ENCODE peak calls at places on chromosomes 4 and X, in four cellular contexts. One of them, this sample, is unnamed.
A peak's percentile ranks its signal among the peaks of the same experiment; 100 is the strongest.

GRCh38 chr4:124386163-124386562 is 326.4 kb downstream of the ANKRD50 start:
- DNase-seq in fibroblast of the aortic adventitia: peak; percentile 9
- DNase-seq in lung microvascular endothelial cell: peak; percentile 45
- DNase-seq in NCI-H524 treated with DMSO at 0.1 percent for 48 hours: no peak
- DNase-seq in this sample: no peak

GRCh38 chrX:3815896-3816664 is 102.6 kb upstream of the PRKX start:
- DNase-seq in fibroblast of the aortic adventitia: peak; percentile 31
- DNase-seq in lung microvascular endothelial cell: peak; percentile 32
- DNase-seq in NCI-H524 treated with DMSO at 0.1 percent for 48 hours: peak; percentile 7
- DNase-seq in this sample: peak; percentile 67

GRCh38 chrX:79259073-79259689 is 108.0 kb downstream of the ITM2A start:
- DNase-seq in fibroblast of the aortic adventitia: no peak
- DNase-seq in lung microvascular endothelial cell: no peak
- DNase-seq in NCI-H524 treated with DMSO at 0.1 percent for 48 hours: no peak
- DNase-seq in this sample: no peak

GRCh38 chr4:112060212-112060611 is 85.0 kb upstream of the FAM241A start:
- DNase-seq in fibroblast of the aortic adventitia: peak; percentile 36
- DNase-seq in lung microvascular endothelial cell: peak; percentile 67
- DNase-seq in NCI-H524 treated with DMSO at 0.1 percent for 48 hours: no peak
- DNase-seq in this sample: no peak

GRCh38 chrX:70166601-70167590 is 10.4 kb upstream of the DGAT2L6 start:
- DNase-seq in fibroblast of the aortic adventitia: peak; percentile 57
- DNase-seq in lung microvascular endothelial cell: peak; percentile 68
- DNase-seq in NCI-H524 treated with DMSO at 0.1 percent for 48 hours: no peak
- DNase-seq in this sample: no peak

GRCh38 chr4:182578402-182578801 is 335.2 kb downstream of the TENM3 start:
- DNase-seq in fibroblast of the aortic adventitia: peak; percentile 22
- DNase-seq in lung microvascular endothelial cell: peak; percentile 78
- DNase-seq in NCI-H524 treated with DMSO at 0.1 percent for 48 hours: no peak
- DNase-seq in this sample: no peak

GRCh38 chrX:20653070-20653469 is 386.4 kb upstream of the RPS6KA3 start:
- DNase-seq in fibroblast of the aortic adventitia: no peak
- DNase-seq in lung microvascular endothelial cell: no peak
- DNase-seq in NCI-H524 treated with DMSO at 0.1 percent for 48 hours: no peak
- DNase-seq in this sample: no peak

GRCh38 chrX:95063554-95063953 is 1389.5 kb downstream of the FAM133A start:
- DNase-seq in fibroblast of the aortic adventitia: peak; percentile 55
- DNase-seq in lung microvascular endothelial cell: no peak
- DNase-seq in NCI-H524 treated with DMSO at 0.1 percent for 48 hours: no peak
- DNase-seq in this sample: no peak

GRCh38 chr4:2330119-2331042 is 68.5 kb upstream of the MXD4 start:
- DNase-seq in fibroblast of the aortic adventitia: peak; percentile 94
- DNase-seq in lung microvascular endothelial cell: peak; percentile 70
- DNase-seq in NCI-H524 treated with DMSO at 0.1 percent for 48 hours: no peak
- DNase-seq in this sample: no peak

GRCh38 chr4:76233534-76233933 is 18.0 kb upstream of the FAM47E start:
- DNase-seq in fibroblast of the aortic adventitia: no peak
- DNase-seq in lung microvascular endothelial cell: no peak
- DNase-seq in NCI-H524 treated with DMSO at 0.1 percent for 48 hours: no peak
- DNase-seq in this sample: no peak

This sample was measured in tibial artery.